ENCODE peak calls at places on chromosome 4, in four cellular contexts. Y is heart left ventricle; O is colonic mucosa; T is activated T-cell treated with anti-CD3 and anti-CD28 coated beads, Interleukin-2, amount 50 U/mL, for 72 hours. Z is an unnamed sample.

GRCh38 chr4:153649572-153649991 is 34.5 kb upstream of the TLR2 start:
- DNase-seq in Y (no peak), O (no peak), T (no peak), Z (peak)

GRCh38 chr4:93780080-93780479 is 48.5 kb upstream of the ATOH1 start:
- DNase-seq in Y (no peak), O (no peak), T (no peak), Z (no peak)

GRCh38 chr4:105130945-105131344 is 15.7 kb upstream of the TET2 start:
- DNase-seq in Y (no peak), O (no peak), T (no peak), Z (no peak)

GRCh38 chr4:159003420-159004253 is 99.2 kb upstream of the RAPGEF2 start:
- DNase-seq in Y (no peak), O (no peak), T (no peak), Z (peak)

GRCh38 chr4:6753103-6753560 is 29.4 kb upstream of the KIAA0232 start:
- DNase-seq in Y (no peak), O (peak), T (no peak), Z (peak)

GRCh38 chr4:3868146-3868840 is 102.1 kb downstream of the ADRA2C start:
- DNase-seq in Y (no peak), O (no peak), T (no peak), Z (peak)

GRCh38 chr4:38242822-38243384 is 282.7 kb downstream of the PTTG2 start:
- DNase-seq in Y (no peak), O (no peak), T (no peak), Z (no peak)

GRCh38 chr4:26252349-26252748 is 68.5 kb upstream of the RBPJ start:
- DNase-seq in Y (no peak), O (no peak), T (peak), Z (no peak)

GRCh38 chr4:19375405-19375804 is 876.3 kb upstream of the SLIT2 start:
- DNase-seq in Y (no peak), O (no peak), T (no peak), Z (no peak)

GRCh38 chr4:186204103-186204559 is 12.8 kb downstream of the CYP4V2 start:
- DNase-seq in Y (no peak), O (no peak), T (no peak), Z (no peak)

Z was measured in KBM-7.